ENCODE peak calls at places on chromosome 19, in ten cellular contexts. S is A549, M is upper lobe of left lung, L is stomach, W is tibial nerve, T is transverse colon, H is ovary, C is sigmoid colon, K is suprapubic skin, J is H1. U is an unnamed sample.

GRCh38 chr19:32407004-32407992 is 1.7 kb downstream of the DPY19L3 start:
- DNase-seq in M (no peak), J (no peak), H (peak; percentile 71), C (peak; percentile 74), K (no peak), L (peak; percentile 68), T (peak; percentile 12), S (no peak), W (no peak), U (peak; percentile 89)

GRCh38 chr19:1567116-1567847 is 843 bp downstream of the MEX3D start:
- DNase-seq in W (no peak), M (peak; percentile 92), H (peak; percentile 79), S (no peak), T (peak; percentile 47), J (no peak), L (peak; percentile 45), K (no peak), C (no peak), U (no peak)

GRCh38 chr19:37007587-37008220 is 70.5 kb upstream of the ZNF420 start:
- DNase-seq in S (peak; percentile 61), L (peak; percentile 27), K (no peak), C (peak; percentile 70), J (peak; percentile 1), T (peak; percentile 13), M (peak; percentile 93), H (peak; percentile 59), W (no peak), U (no peak)

GRCh38 chr19:13024958-13025653 is 29.8 kb downstream of the NFIX start:
- DNase-seq in S (no peak), M (peak; percentile 84), H (no peak), C (peak; percentile 74), K (no peak), T (peak; percentile 50), L (no peak), W (no peak), J (no peak), U (no peak)

GRCh38 chr19:58387338-58388174 is 487 bp downstream of the RPS5 start:
- DNase-seq in K (no peak), H (no peak), J (no peak), S (no peak), W (no peak), L (no peak), T (no peak), C (no peak), M (no peak), U (no peak)

GRCh38 chr19:29658221-29658991 is 6.9 kb upstream of the PLEKHF1 start:
- DNase-seq in H (no peak), W (no peak), S (no peak), T (no peak), C (peak; percentile 18), L (no peak), J (no peak), K (no peak), M (no peak), U (no peak)

GRCh38 chr19:16355293-16356043 is 30.8 kb downstream of the KLF2 start:
- DNase-seq in L (no peak), T (no peak), C (no peak), W (no peak), M (peak; percentile 84), K (no peak), S (no peak), J (no peak), H (peak; percentile 77), U (no peak)

GRCh38 chr19:4678881-4679379 is 8.8 kb upstream of the MYDGF start:
- DNase-seq in J (peak; percentile 96), K (no peak), C (no peak), L (no peak), S (peak; percentile 69), H (peak; percentile 87), M (no peak), T (no peak), W (no peak), U (no peak)

GRCh38 chr19:46173886-46174475 is 25.9 kb downstream of the IGFL2 start:
- DNase-seq in W (no peak), H (no peak), T (no peak), L (no peak), K (no peak), S (no peak), C (no peak), J (no peak), M (no peak), U (no peak)

DNA sequence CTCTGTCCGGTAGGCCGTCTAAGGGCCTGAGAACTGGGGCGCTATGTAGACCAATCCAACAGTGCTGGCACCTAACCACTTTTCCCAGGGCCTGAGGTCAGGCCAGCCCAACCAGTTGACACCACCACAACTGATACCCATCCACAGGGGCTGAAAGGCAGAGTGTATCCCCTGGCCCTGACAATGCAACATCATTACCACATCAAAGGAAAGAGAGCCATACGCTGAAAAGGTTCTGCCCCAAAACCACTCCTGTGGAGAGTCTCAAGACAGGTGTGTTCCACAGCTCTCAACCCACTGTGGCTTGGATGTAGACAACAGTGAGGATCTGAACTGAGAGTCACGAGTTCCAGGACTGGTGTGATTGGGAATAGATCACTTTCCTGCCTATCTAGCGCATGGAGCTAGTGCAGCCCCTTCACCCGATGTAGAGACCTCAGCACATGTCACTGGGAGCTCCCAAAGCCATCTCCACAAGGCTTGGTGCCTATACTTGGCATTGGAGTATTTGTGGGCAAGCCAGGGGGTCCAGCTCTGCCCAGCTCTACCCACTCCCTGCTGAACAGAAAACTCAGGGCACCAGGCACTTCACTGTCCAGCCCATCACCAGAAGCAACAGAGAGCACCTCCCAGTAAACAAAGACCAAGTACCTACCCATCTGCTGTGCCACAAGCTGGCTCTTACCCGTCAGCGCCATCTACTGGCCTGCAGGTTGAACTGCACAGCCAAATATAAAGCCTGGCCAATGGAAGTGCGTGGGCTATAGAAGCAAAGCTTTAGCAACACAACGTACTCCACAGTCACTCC is 579.5 kb downstream of the UQCRFS1 start:
- DNase-seq in L (no peak), K (no peak), C (no peak), M (no peak), J (peak; percentile 39), S (peak; percentile 61), T (peak; percentile 57), H (no peak), W (no peak), U (peak; percentile 75)
- TF ChIP-seq EP300 in L (no peak), K (no peak), C (no peak), M (no peak), J (no peak), S (no peak), T (no peak), H (no peak), W (no peak), U (no peak)

GRCh38 chr19:55447421-55448174 is 4.5 kb upstream of the SHISA7 start:
- DNase-seq in M (no peak), K (no peak), J (no peak), W (no peak), H (no peak), C (no peak), L (no peak), S (peak; percentile 90), T (no peak), U (no peak)
- TF ChIP-seq EP300 in M (no peak), K (no peak), J (no peak), W (no peak), H (no peak), C (no peak), L (no peak), S (no peak), T (no peak), U (no peak)

DNA sequence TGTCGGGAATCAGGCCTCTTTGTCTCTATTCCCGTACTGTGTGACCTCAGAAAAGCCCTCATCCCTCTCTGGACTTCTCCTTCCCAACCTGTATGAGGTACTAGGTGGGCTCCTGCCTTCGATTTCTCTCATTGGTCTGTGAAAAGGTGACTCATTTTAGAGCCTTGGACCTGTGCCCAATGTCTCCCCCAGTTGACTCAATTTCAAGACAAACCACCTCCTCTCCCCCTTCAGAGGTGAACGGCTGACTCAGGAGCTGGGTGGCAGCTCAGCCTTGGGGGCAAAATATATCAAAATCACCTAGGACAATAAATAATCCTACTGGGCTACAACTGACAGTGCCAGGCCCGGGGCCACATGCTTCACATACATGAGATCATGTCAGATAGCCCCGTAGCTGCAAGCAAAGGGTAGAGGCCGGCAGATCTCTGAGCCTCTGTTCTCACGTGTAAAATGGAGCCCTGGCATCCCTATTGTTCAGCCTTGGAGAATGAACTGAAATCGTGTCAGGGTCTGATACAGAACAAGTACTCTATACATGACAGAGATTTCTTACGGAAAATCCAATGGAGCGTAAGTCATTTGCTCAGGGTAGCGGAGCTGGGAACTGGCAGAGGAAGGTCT is 543 bp downstream of the COQ8B start:
- DNase-seq in M (no peak), S (peak; percentile 93), C (no peak), L (no peak), H (peak; percentile 64), T (no peak), J (no peak), K (no peak), W (no peak), U (no peak)
- TF ChIP-seq EP300 in M (no peak), S (no peak), C (no peak), L (no peak), H (no peak), T (no peak), J (no peak), K (no peak), W (no peak), U (no peak)

DNA sequence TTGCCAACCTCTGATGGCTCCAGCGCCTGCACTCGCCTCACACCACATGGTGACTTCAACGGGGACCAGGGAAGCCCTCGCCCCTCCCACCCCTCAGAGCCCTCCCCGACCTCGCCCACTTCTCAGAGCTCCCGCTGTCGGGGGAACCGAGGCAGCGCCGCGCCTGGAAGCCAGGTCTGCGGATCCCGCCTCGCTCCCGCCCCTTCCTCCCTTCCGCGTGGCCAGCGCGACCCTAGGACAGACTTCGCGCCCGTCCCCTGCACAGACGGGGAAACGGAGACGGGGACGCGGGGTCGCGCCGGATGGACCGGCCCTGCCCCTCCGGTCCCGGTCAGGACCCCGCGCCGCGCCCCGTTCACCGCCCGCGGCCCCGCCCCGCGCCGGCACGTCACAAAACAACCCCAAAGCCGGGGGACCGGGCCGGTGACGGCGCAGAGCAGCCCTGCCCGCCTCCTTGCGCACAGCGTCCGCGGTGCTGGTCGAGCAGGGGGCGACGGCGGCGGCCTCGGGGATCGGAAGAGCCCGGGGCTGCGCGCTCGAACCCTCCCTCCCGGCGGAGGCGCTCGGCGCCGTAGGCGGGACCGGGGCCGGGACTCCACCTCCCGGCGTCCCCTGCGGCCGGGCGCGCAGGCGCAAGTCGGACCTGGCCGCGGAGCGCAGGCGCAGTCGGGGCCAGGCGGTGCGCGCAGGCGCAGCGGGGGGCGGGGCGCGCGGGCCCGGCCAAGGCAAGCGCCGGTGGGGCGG is 379 bp upstream of the CDC34 start:
- DNase-seq in T (peak; percentile 90), K (no peak), L (peak; percentile 88), S (peak; percentile 82), C (peak; percentile 91), M (peak; percentile 98), J (no peak), H (peak; percentile 94), W (peak; percentile 68), U (no peak)
- TF ChIP-seq EP300 in T (no peak), K (no peak), L (no peak), S (no peak), C (no peak), M (no peak), J (no peak), H (no peak), W (peak; percentile 42), U (no peak)

U was measured in esophagus muscularis mucosa.